ENCODE peak calls at places on chromosomes 11 and 22, in five cellular contexts. One of them, this sample, is unnamed.

GRCh38 chr11:134173296-134173695 is 50.5 kb downstream of the NCAPD3 start:
- DNase-seq in lung microvascular endothelial cell: no peak
- DNase-seq in right atrium auricular region: no peak
- DNase-seq in pons: no peak
- DNase-seq in stomach: no peak
- DNase-seq in this sample: no peak

GRCh38 chr11:818396-819128 is at the start of gene PNPLA2:
- DNase-seq in lung microvascular endothelial cell: no peak
- DNase-seq in right atrium auricular region: no peak
- DNase-seq in pons: no peak
- DNase-seq in stomach: peak
- DNase-seq in this sample: no peak

GRCh38 chr22:46969961-46970360 is 207.5 kb downstream of the TBC1D22A start:
- DNase-seq in lung microvascular endothelial cell: no peak
- DNase-seq in right atrium auricular region: no peak
- DNase-seq in pons: no peak
- DNase-seq in stomach: no peak
- DNase-seq in this sample: no peak

GRCh38 chr11:76327756-76328388 is 53.1 kb downstream of the THAP12 start:
- DNase-seq in lung microvascular endothelial cell: no peak
- DNase-seq in right atrium auricular region: no peak
- DNase-seq in pons: no peak
- DNase-seq in stomach: no peak
- DNase-seq in this sample: no peak

GRCh38 chr22:47260551-47260950 is 498.1 kb downstream of the TBC1D22A start:
- DNase-seq in lung microvascular endothelial cell: no peak
- DNase-seq in right atrium auricular region: no peak
- DNase-seq in pons: no peak
- DNase-seq in stomach: no peak
- DNase-seq in this sample: no peak

GRCh38 chr11:3153291-3153861 is 11.7 kb downstream of the OSBPL5 start:
- DNase-seq in lung microvascular endothelial cell: peak
- DNase-seq in right atrium auricular region: peak
- DNase-seq in pons: no peak
- DNase-seq in stomach: no peak
- DNase-seq in this sample: no peak

GRCh38 chr22:39567135-39567946 is 3.2 kb upstream of the CACNA1I start:
- DNase-seq in lung microvascular endothelial cell: no peak
- DNase-seq in right atrium auricular region: no peak
- DNase-seq in pons: no peak
- DNase-seq in stomach: no peak
- DNase-seq in this sample: no peak

GRCh38 chr22:46068908-46069481 is 81.3 kb upstream of the PPARA start:
- DNase-seq in lung microvascular endothelial cell: peak
- DNase-seq in right atrium auricular region: no peak
- DNase-seq in pons: no peak
- DNase-seq in stomach: peak
- DNase-seq in this sample: peak

GRCh38 chr11:32602657-32603410 is 19.2 kb downstream of the EIF3M start:
- DNase-seq in lung microvascular endothelial cell: peak
- DNase-seq in right atrium auricular region: no peak
- DNase-seq in pons: no peak
- DNase-seq in stomach: no peak
- DNase-seq in this sample: peak

GRCh38 chr11:76798202-76798581 is 15.0 kb downstream of the TSKU start:
- DNase-seq in lung microvascular endothelial cell: no peak
- DNase-seq in right atrium auricular region: no peak
- DNase-seq in pons: no peak
- DNase-seq in stomach: no peak
- DNase-seq in this sample: no peak

This sample was measured in dermis blood vessel endothelial cell.